ENCODE peak calls at places on chromosome 7, in eight cellular contexts. One of them, this sample, is unnamed.

GRCh38 chr7:111198255-111198654 is 107.3 kb downstream of the LRRN3 start:
- DNase-seq in amniotic epithelial cell: peak
- DNase-seq in fibroblast of gingiva: peak
- DNase-seq in HT-29: peak
- DNase-seq in pancreas: no peak
- DNase-seq in anterior cingulate cortex: no peak
- DNase-seq in GM03348: peak
- DNase-seq in B cell: no peak
- DNase-seq in this sample: no peak

GRCh38 chr7:7772385-7772784 is 54.0 kb upstream of the RPA3 start:
- DNase-seq in anterior cingulate cortex: no peak
- DNase-seq in fibroblast of gingiva: peak
- DNase-seq in HT-29: no peak
- DNase-seq in pancreas: no peak
- DNase-seq in amniotic epithelial cell: peak
- DNase-seq in GM03348: no peak
- DNase-seq in B cell: peak
- DNase-seq in this sample: no peak

GRCh38 chr7:78301361-78301760 is 502.8 kb downstream of the PHTF2 start:
- DNase-seq in HT-29: no peak
- DNase-seq in anterior cingulate cortex: no peak
- DNase-seq in pancreas: no peak
- DNase-seq in fibroblast of gingiva: peak
- DNase-seq in amniotic epithelial cell: peak
- DNase-seq in GM03348: peak
- DNase-seq in B cell: no peak
- DNase-seq in this sample: no peak

GRCh38 chr7:96088579-96088978 is 233.3 kb downstream of the SLC25A13 start:
- DNase-seq in HT-29: peak
- DNase-seq in anterior cingulate cortex: no peak
- DNase-seq in amniotic epithelial cell: peak
- DNase-seq in B cell: no peak
- DNase-seq in pancreas: no peak
- DNase-seq in fibroblast of gingiva: no peak
- DNase-seq in GM03348: no peak
- DNase-seq in this sample: no peak

GRCh38 chr7:25069900-25070443 is 55.1 kb downstream of the CYCS start:
- DNase-seq in B cell: peak
- DNase-seq in fibroblast of gingiva: peak
- DNase-seq in pancreas: no peak
- DNase-seq in HT-29: peak
- DNase-seq in amniotic epithelial cell: peak
- DNase-seq in anterior cingulate cortex: no peak
- DNase-seq in GM03348: peak
- DNase-seq in this sample: peak

GRCh38 chr7:44415047-44415446 is 75.4 kb downstream of the NUDCD3 start:
- DNase-seq in anterior cingulate cortex: no peak
- DNase-seq in pancreas: no peak
- DNase-seq in fibroblast of gingiva: no peak
- DNase-seq in B cell: no peak
- DNase-seq in amniotic epithelial cell: peak
- DNase-seq in HT-29: no peak
- DNase-seq in GM03348: peak
- DNase-seq in this sample: no peak

GRCh38 chr7:41624818-41625217 is 78.1 kb downstream of the INHBA start:
- DNase-seq in B cell: no peak
- DNase-seq in GM03348: peak
- DNase-seq in anterior cingulate cortex: no peak
- DNase-seq in fibroblast of gingiva: peak
- DNase-seq in amniotic epithelial cell: peak
- DNase-seq in pancreas: no peak
- DNase-seq in HT-29: no peak
- DNase-seq in this sample: no peak

GRCh38 chr7:39609462-39610149 is 13.8 kb upstream of the RALA start:
- DNase-seq in HT-29: peak
- DNase-seq in anterior cingulate cortex: no peak
- DNase-seq in GM03348: peak
- DNase-seq in fibroblast of gingiva: no peak
- DNase-seq in amniotic epithelial cell: no peak
- DNase-seq in B cell: peak
- DNase-seq in pancreas: no peak
- DNase-seq in this sample: no peak

GRCh38 chr7:25091129-25091528 is 33.9 kb downstream of the CYCS start:
- DNase-seq in GM03348: no peak
- DNase-seq in amniotic epithelial cell: no peak
- DNase-seq in pancreas: no peak
- DNase-seq in HT-29: no peak
- DNase-seq in B cell: no peak
- DNase-seq in anterior cingulate cortex: no peak
- DNase-seq in fibroblast of gingiva: no peak
- DNase-seq in this sample: no peak

GRCh38 chr7:15720849-15721471 is 34.5 kb upstream of the MEOX2 start:
- DNase-seq in GM03348: peak
- DNase-seq in anterior cingulate cortex: no peak
- DNase-seq in fibroblast of gingiva: peak
- DNase-seq in HT-29: peak
- DNase-seq in amniotic epithelial cell: peak
- DNase-seq in pancreas: no peak
- DNase-seq in B cell: no peak
- DNase-seq in this sample: no peak

GRCh38 chr7:6576024-6576866 is 1.0 kb upstream of the ZDHHC4 start:
- DNase-seq in amniotic epithelial cell: no peak
- DNase-seq in B cell: no peak
- DNase-seq in GM03348: no peak
- DNase-seq in pancreas: no peak
- DNase-seq in HT-29: no peak
- DNase-seq in fibroblast of gingiva: no peak
- DNase-seq in anterior cingulate cortex: no peak
- DNase-seq in this sample: no peak

GRCh38 chr7:85659364-85659763 is 472.5 kb upstream of the SEMA3D start:
- DNase-seq in HT-29: no peak
- DNase-seq in pancreas: no peak
- DNase-seq in anterior cingulate cortex: no peak
- DNase-seq in fibroblast of gingiva: no peak
- DNase-seq in amniotic epithelial cell: peak
- DNase-seq in B cell: no peak
- DNase-seq in GM03348: no peak
- DNase-seq in this sample: no peak

GRCh38 chr7:43119371-43120069 is 7.1 kb downstream of the HECW1 start:
- DNase-seq in HT-29: no peak
- DNase-seq in anterior cingulate cortex: no peak
- DNase-seq in GM03348: peak
- DNase-seq in B cell: no peak
- DNase-seq in pancreas: no peak
- DNase-seq in fibroblast of gingiva: peak
- DNase-seq in amniotic epithelial cell: peak
- DNase-seq in this sample: no peak

GRCh38 chr7:45089314-45089891 is 634 bp upstream of the NACAD start:
- DNase-seq in GM03348: peak
- DNase-seq in anterior cingulate cortex: peak
- DNase-seq in amniotic epithelial cell: peak
- DNase-seq in pancreas: peak
- DNase-seq in fibroblast of gingiva: peak
- DNase-seq in HT-29: peak
- DNase-seq in B cell: peak
- DNase-seq in this sample: peak

GRCh38 chr7:157016024-157016351 is 5.5 kb upstream of the MNX1 start:
- DNase-seq in amniotic epithelial cell: no peak
- DNase-seq in HT-29: no peak
- DNase-seq in fibroblast of gingiva: no peak
- DNase-seq in pancreas: no peak
- DNase-seq in GM03348: no peak
- DNase-seq in B cell: no peak
- DNase-seq in anterior cingulate cortex: no peak
- DNase-seq in this sample: no peak

GRCh38 chr7:92699560-92699959 is 109.4 kb upstream of the FAM133B start:
- DNase-seq in GM03348: no peak
- DNase-seq in HT-29: no peak
- DNase-seq in anterior cingulate cortex: no peak
- DNase-seq in B cell: no peak
- DNase-seq in pancreas: no peak
- DNase-seq in fibroblast of gingiva: no peak
- DNase-seq in amniotic epithelial cell: peak
- DNase-seq in this sample: no peak

GRCh38 chr7:20199015-20199737 is 18.0 kb downstream of the MACC1 start:
- DNase-seq in anterior cingulate cortex: no peak
- DNase-seq in GM03348: peak
- DNase-seq in B cell: peak
- DNase-seq in fibroblast of gingiva: peak
- DNase-seq in amniotic epithelial cell: peak
- DNase-seq in pancreas: peak
- DNase-seq in HT-29: peak
- DNase-seq in this sample: no peak

GRCh38 chr7:151416921-151417320 is 7.1 kb upstream of the WDR86 start:
- DNase-seq in fibroblast of gingiva: no peak
- DNase-seq in B cell: no peak
- DNase-seq in anterior cingulate cortex: no peak
- DNase-seq in HT-29: no peak
- DNase-seq in pancreas: no peak
- DNase-seq in amniotic epithelial cell: peak
- DNase-seq in GM03348: no peak
- DNase-seq in this sample: no peak

GRCh38 chr7:150972094-150972493 is 6.0 kb downstream of the KCNH2 start:
- DNase-seq in HT-29: no peak
- DNase-seq in anterior cingulate cortex: no peak
- DNase-seq in GM03348: no peak
- DNase-seq in pancreas: no peak
- DNase-seq in amniotic epithelial cell: peak
- DNase-seq in fibroblast of gingiva: no peak
- DNase-seq in B cell: no peak
- DNase-seq in this sample: no peak

GRCh38 chr7:13240349-13240748 is 552.9 kb downstream of the ARL4A start:
- DNase-seq in fibroblast of gingiva: peak
- DNase-seq in pancreas: no peak
- DNase-seq in anterior cingulate cortex: no peak
- DNase-seq in B cell: no peak
- DNase-seq in HT-29: peak
- DNase-seq in GM03348: peak
- DNase-seq in amniotic epithelial cell: peak
- DNase-seq in this sample: no peak

GRCh38 chr7:92916751-92917369 is 80.5 kb upstream of the CDK6 start:
- DNase-seq in anterior cingulate cortex: no peak
- DNase-seq in GM03348: peak
- DNase-seq in B cell: no peak
- DNase-seq in pancreas: peak
- DNase-seq in HT-29: no peak
- DNase-seq in amniotic epithelial cell: peak
- DNase-seq in fibroblast of gingiva: peak
- DNase-seq in this sample: no peak

GRCh38 chr7:12386237-12386839 is 17.3 kb downstream of the VWDE start:
- DNase-seq in fibroblast of gingiva: no peak
- DNase-seq in amniotic epithelial cell: no peak
- DNase-seq in anterior cingulate cortex: no peak
- DNase-seq in HT-29: no peak
- DNase-seq in GM03348: no peak
- DNase-seq in B cell: no peak
- DNase-seq in pancreas: no peak
- DNase-seq in this sample: no peak